ENCODE peak calls at places on chromosomes 16 and 17, in seven cellular contexts. S is GF-D8, G is naive B cell, U is NCI-H1105, P is WTC11, V is tibial artery, D is amniotic stem cell. C is an unnamed sample.

GRCh38 chr17:82930043-82930923 is 90.5 kb upstream of the ZNF750 start:
- DNase-seq in S (no peak), G (no peak), U (no peak), P (peak; percentile 10), V (no peak), D (no peak), C (peak; percentile 45)

GRCh38 chr17:40360091-40360490 is 4.4 kb downstream of the GJD3 start:
- DNase-seq in S (no peak), G (no peak), U (no peak), P (no peak), V (no peak), D (no peak), C (no peak)

GRCh38 chr17:31522987-31523495 is 131.6 kb downstream of the RAB11FIP4 start:
- DNase-seq in S (no peak), G (no peak), U (no peak), P (no peak), V (no peak), D (no peak), C (no peak)

GRCh38 chr17:58377005-58377660 is 25.1 kb upstream of the SUPT4H1 start:
- DNase-seq in S (no peak), G (no peak), U (no peak), P (no peak), V (no peak), D (no peak), C (no peak)

GRCh38 chr17:50808888-50809287 is 26.5 kb upstream of the WFIKKN2 start:
- DNase-seq in S (no peak), G (no peak), U (no peak), P (no peak), V (no peak), D (no peak), C (no peak)

GRCh38 chr16:85724936-85725335 is 26.0 kb downstream of the C16orf74 start:
- DNase-seq in S (no peak), G (no peak), U (no peak), P (no peak), V (no peak), D (no peak), C (no peak)

GRCh38 chr17:2214887-2215615 is 88.5 kb downstream of the SMG6 start:
- DNase-seq in S (no peak), G (peak; percentile 14), U (no peak), P (no peak), V (no peak), D (no peak), C (no peak)

GRCh38 chr16:70437017-70437581 is 1.8 kb downstream of the ST3GAL2 start:
- DNase-seq in S (no peak), G (no peak), U (no peak), P (peak; percentile 68), V (no peak), D (no peak), C (no peak)

GRCh38 chr16:8370374-8371015 is 219.8 kb downstream of the TMEM114 start:
- DNase-seq in S (no peak), G (no peak), U (no peak), P (no peak), V (no peak), D (no peak), C (no peak)

GRCh38 chr17:61504697-61505096 is 52.5 kb downstream of the TBX4 start:
- DNase-seq in S (no peak), G (no peak), U (no peak), P (no peak), V (no peak), D (peak; percentile 69), C (no peak)

GRCh38 chr17:76134911-76135809 is 5.9 kb downstream of the FOXJ1 start:
- DNase-seq in S (no peak), G (no peak), U (no peak), P (peak; percentile 69), V (no peak), D (no peak), C (no peak)

GRCh38 chr16:70809392-70810060 is 8.6 kb upstream of the VAC14 start:
- DNase-seq in S (no peak), G (no peak), U (no peak), P (no peak), V (no peak), D (no peak), C (no peak)

GRCh38 chr17:67491009-67491677 is 114.1 kb downstream of the PITPNC1 start:
- DNase-seq in S (no peak), G (no peak), U (no peak), P (peak; percentile 47), V (peak; percentile 89), D (peak; percentile 90), C (peak; percentile 95)

GRCh38 chr16:8866118-8866883 is 2.5 kb downstream of the CARHSP1 start:
- DNase-seq in S (no peak), G (no peak), U (peak; percentile 10), P (peak; percentile 97), V (peak; percentile 55), D (no peak), C (no peak)

GRCh38 chr17:78644971-78645370 is 67.8 kb upstream of the DNAH17 start:
- DNase-seq in S (no peak), G (no peak), U (no peak), P (no peak), V (no peak), D (no peak), C (no peak)

GRCh38 chr16:66927012-66927436 is 1.7 kb upstream of the RRAD start:
- DNase-seq in S (peak; percentile 9), G (no peak), U (no peak), P (peak; percentile 24), V (no peak), D (no peak), C (no peak)